ENCODE peak calls at places on chromosome 9, in seven cellular contexts. One of them, this sample, is unnamed.

GRCh38 chr9:122213589-122214413 is 15.0 kb downstream of the LHX6 start:
- DNase-seq in MV-4-11: peak
- DNase-seq in astrocyte: no peak
- DNase-seq in stimulated activated CD4-positive, alpha-beta T cell treated with anti-CD3 and anti-CD28 coated beads, Interleukin-12 subunit alpha, Interleukin-12 subunit beta, amount 100 ng/mL, for 48 hours: peak
- DNase-seq in bronchial epithelial cell: peak
- DNase-seq in CD8-positive, alpha-beta T cell: peak
- DNase-seq in GM12865: peak
- DNase-seq in this sample: peak

GRCh38 chr9:94826644-94827410 is 100.3 kb downstream of the AOPEP start:
- DNase-seq in MV-4-11: no peak
- DNase-seq in astrocyte: peak
- DNase-seq in stimulated activated CD4-positive, alpha-beta T cell treated with anti-CD3 and anti-CD28 coated beads, Interleukin-12 subunit alpha, Interleukin-12 subunit beta, amount 100 ng/mL, for 48 hours: no peak
- DNase-seq in bronchial epithelial cell: no peak
- DNase-seq in CD8-positive, alpha-beta T cell: no peak
- DNase-seq in GM12865: no peak
- DNase-seq in this sample: no peak

GRCh38 chr9:93468763-93469456 is 15.5 kb upstream of the FAM120AOS start:
- DNase-seq in MV-4-11: no peak
- DNase-seq in astrocyte: no peak
- DNase-seq in stimulated activated CD4-positive, alpha-beta T cell treated with anti-CD3 and anti-CD28 coated beads, Interleukin-12 subunit alpha, Interleukin-12 subunit beta, amount 100 ng/mL, for 48 hours: no peak
- DNase-seq in bronchial epithelial cell: peak
- DNase-seq in CD8-positive, alpha-beta T cell: no peak
- DNase-seq in GM12865: no peak
- DNase-seq in this sample: no peak

GRCh38 chr9:37121881-37122280 is 1.5 kb downstream of the ZCCHC7 start:
- DNase-seq in MV-4-11: no peak
- DNase-seq in astrocyte: no peak
- DNase-seq in stimulated activated CD4-positive, alpha-beta T cell treated with anti-CD3 and anti-CD28 coated beads, Interleukin-12 subunit alpha, Interleukin-12 subunit beta, amount 100 ng/mL, for 48 hours: no peak
- DNase-seq in bronchial epithelial cell: no peak
- DNase-seq in CD8-positive, alpha-beta T cell: no peak
- DNase-seq in GM12865: no peak
- DNase-seq in this sample: no peak

GRCh38 chr9:14616188-14616982 is 76.8 kb downstream of the ZDHHC21 start:
- DNase-seq in MV-4-11: peak
- DNase-seq in astrocyte: peak
- DNase-seq in stimulated activated CD4-positive, alpha-beta T cell treated with anti-CD3 and anti-CD28 coated beads, Interleukin-12 subunit alpha, Interleukin-12 subunit beta, amount 100 ng/mL, for 48 hours: no peak
- DNase-seq in bronchial epithelial cell: peak
- DNase-seq in CD8-positive, alpha-beta T cell: no peak
- DNase-seq in GM12865: peak
- DNase-seq in this sample: no peak

GRCh38 chr9:32867601-32868204 is 84.4 kb downstream of the TMEM215 start:
- DNase-seq in MV-4-11: no peak
- DNase-seq in astrocyte: no peak
- DNase-seq in stimulated activated CD4-positive, alpha-beta T cell treated with anti-CD3 and anti-CD28 coated beads, Interleukin-12 subunit alpha, Interleukin-12 subunit beta, amount 100 ng/mL, for 48 hours: no peak
- DNase-seq in bronchial epithelial cell: no peak
- DNase-seq in CD8-positive, alpha-beta T cell: no peak
- DNase-seq in GM12865: no peak
- DNase-seq in this sample: no peak

GRCh38 chr9:129436751-129437625 is 183.9 kb downstream of the C9orf50 start:
- DNase-seq in MV-4-11: no peak
- DNase-seq in astrocyte: peak
- DNase-seq in stimulated activated CD4-positive, alpha-beta T cell treated with anti-CD3 and anti-CD28 coated beads, Interleukin-12 subunit alpha, Interleukin-12 subunit beta, amount 100 ng/mL, for 48 hours: no peak
- DNase-seq in bronchial epithelial cell: no peak
- DNase-seq in CD8-positive, alpha-beta T cell: peak
- DNase-seq in GM12865: no peak
- DNase-seq in this sample: no peak

GRCh38 chr9:96048116-96048953 is 172.8 kb downstream of the ERCC6L2 start:
- DNase-seq in MV-4-11: no peak
- DNase-seq in astrocyte: no peak
- DNase-seq in stimulated activated CD4-positive, alpha-beta T cell treated with anti-CD3 and anti-CD28 coated beads, Interleukin-12 subunit alpha, Interleukin-12 subunit beta, amount 100 ng/mL, for 48 hours: no peak
- DNase-seq in bronchial epithelial cell: peak
- DNase-seq in CD8-positive, alpha-beta T cell: no peak
- DNase-seq in GM12865: no peak
- DNase-seq in this sample: no peak

GRCh38 chr9:5893591-5894236 is 3.0 kb downstream of the MLANA start:
- DNase-seq in MV-4-11: no peak
- DNase-seq in astrocyte: no peak
- DNase-seq in stimulated activated CD4-positive, alpha-beta T cell treated with anti-CD3 and anti-CD28 coated beads, Interleukin-12 subunit alpha, Interleukin-12 subunit beta, amount 100 ng/mL, for 48 hours: no peak
- DNase-seq in bronchial epithelial cell: no peak
- DNase-seq in CD8-positive, alpha-beta T cell: no peak
- DNase-seq in GM12865: no peak
- DNase-seq in this sample: no peak

GRCh38 chr9:97076238-97076637 is 37.3 kb upstream of the CTSV start:
- DNase-seq in MV-4-11: no peak
- DNase-seq in astrocyte: no peak
- DNase-seq in stimulated activated CD4-positive, alpha-beta T cell treated with anti-CD3 and anti-CD28 coated beads, Interleukin-12 subunit alpha, Interleukin-12 subunit beta, amount 100 ng/mL, for 48 hours: no peak
- DNase-seq in bronchial epithelial cell: no peak
- DNase-seq in CD8-positive, alpha-beta T cell: no peak
- DNase-seq in GM12865: no peak
- DNase-seq in this sample: no peak

GRCh38 chr9:87383341-87384150 is 114.1 kb upstream of the DAPK1 start:
- DNase-seq in MV-4-11: no peak
- DNase-seq in astrocyte: peak
- DNase-seq in stimulated activated CD4-positive, alpha-beta T cell treated with anti-CD3 and anti-CD28 coated beads, Interleukin-12 subunit alpha, Interleukin-12 subunit beta, amount 100 ng/mL, for 48 hours: no peak
- DNase-seq in bronchial epithelial cell: peak
- DNase-seq in CD8-positive, alpha-beta T cell: no peak
- DNase-seq in GM12865: no peak
- DNase-seq in this sample: no peak

GRCh38 chr9:101508203-101508602 is 25.4 kb upstream of the RNF20 start:
- DNase-seq in MV-4-11: peak
- DNase-seq in astrocyte: no peak
- DNase-seq in stimulated activated CD4-positive, alpha-beta T cell treated with anti-CD3 and anti-CD28 coated beads, Interleukin-12 subunit alpha, Interleukin-12 subunit beta, amount 100 ng/mL, for 48 hours: no peak
- DNase-seq in bronchial epithelial cell: peak
- DNase-seq in CD8-positive, alpha-beta T cell: no peak
- DNase-seq in GM12865: no peak
- DNase-seq in this sample: no peak

GRCh38 chr9:134602547-134603362 is 38.8 kb upstream of the COL5A1 start:
- DNase-seq in MV-4-11: no peak
- DNase-seq in astrocyte: peak
- DNase-seq in stimulated activated CD4-positive, alpha-beta T cell treated with anti-CD3 and anti-CD28 coated beads, Interleukin-12 subunit alpha, Interleukin-12 subunit beta, amount 100 ng/mL, for 48 hours: no peak
- DNase-seq in bronchial epithelial cell: peak
- DNase-seq in CD8-positive, alpha-beta T cell: no peak
- DNase-seq in GM12865: no peak
- DNase-seq in this sample: no peak

GRCh38 chr9:114932502-114932901 is 2.1 kb upstream of the TNFSF8 start:
- DNase-seq in MV-4-11: no peak
- DNase-seq in astrocyte: no peak
- DNase-seq in stimulated activated CD4-positive, alpha-beta T cell treated with anti-CD3 and anti-CD28 coated beads, Interleukin-12 subunit alpha, Interleukin-12 subunit beta, amount 100 ng/mL, for 48 hours: no peak
- DNase-seq in bronchial epithelial cell: no peak
- DNase-seq in CD8-positive, alpha-beta T cell: no peak
- DNase-seq in GM12865: no peak
- DNase-seq in this sample: no peak

GRCh38 chr9:113783475-113783874 is 92.6 kb upstream of the ZNF618 start:
- DNase-seq in MV-4-11: no peak
- DNase-seq in astrocyte: no peak
- DNase-seq in stimulated activated CD4-positive, alpha-beta T cell treated with anti-CD3 and anti-CD28 coated beads, Interleukin-12 subunit alpha, Interleukin-12 subunit beta, amount 100 ng/mL, for 48 hours: no peak
- DNase-seq in bronchial epithelial cell: no peak
- DNase-seq in CD8-positive, alpha-beta T cell: no peak
- DNase-seq in GM12865: no peak
- DNase-seq in this sample: no peak

GRCh38 chr9:136533775-136534157 is 12.1 kb downstream of the NOTCH1 start:
- DNase-seq in MV-4-11: peak
- DNase-seq in astrocyte: no peak
- DNase-seq in stimulated activated CD4-positive, alpha-beta T cell treated with anti-CD3 and anti-CD28 coated beads, Interleukin-12 subunit alpha, Interleukin-12 subunit beta, amount 100 ng/mL, for 48 hours: peak
- DNase-seq in bronchial epithelial cell: peak
- DNase-seq in CD8-positive, alpha-beta T cell: peak
- DNase-seq in GM12865: no peak
- DNase-seq in this sample: peak

GRCh38 chr9:79572891-79573696 is 1.3 kb downstream of the TLE4 start:
- DNase-seq in MV-4-11: no peak
- DNase-seq in astrocyte: no peak
- DNase-seq in stimulated activated CD4-positive, alpha-beta T cell treated with anti-CD3 and anti-CD28 coated beads, Interleukin-12 subunit alpha, Interleukin-12 subunit beta, amount 100 ng/mL, for 48 hours: no peak
- DNase-seq in bronchial epithelial cell: no peak
- DNase-seq in CD8-positive, alpha-beta T cell: peak
- DNase-seq in GM12865: peak
- DNase-seq in this sample: peak

GRCh38 chr9:125561497-125562148 is 145.4 kb downstream of the MAPKAP1 start:
- DNase-seq in MV-4-11: peak
- DNase-seq in astrocyte: no peak
- DNase-seq in stimulated activated CD4-positive, alpha-beta T cell treated with anti-CD3 and anti-CD28 coated beads, Interleukin-12 subunit alpha, Interleukin-12 subunit beta, amount 100 ng/mL, for 48 hours: no peak
- DNase-seq in bronchial epithelial cell: no peak
- DNase-seq in CD8-positive, alpha-beta T cell: no peak
- DNase-seq in GM12865: peak
- DNase-seq in this sample: no peak

GRCh38 chr9:2489838-2490314 is 131.7 kb upstream of the VLDLR start:
- DNase-seq in MV-4-11: no peak
- DNase-seq in astrocyte: peak
- DNase-seq in stimulated activated CD4-positive, alpha-beta T cell treated with anti-CD3 and anti-CD28 coated beads, Interleukin-12 subunit alpha, Interleukin-12 subunit beta, amount 100 ng/mL, for 48 hours: no peak
- DNase-seq in bronchial epithelial cell: no peak
- DNase-seq in CD8-positive, alpha-beta T cell: no peak
- DNase-seq in GM12865: no peak
- DNase-seq in this sample: no peak

GRCh38 chr9:133237271-133237731 is 28.3 kb upstream of the OBP2B start:
- DNase-seq in MV-4-11: no peak
- DNase-seq in astrocyte: no peak
- DNase-seq in stimulated activated CD4-positive, alpha-beta T cell treated with anti-CD3 and anti-CD28 coated beads, Interleukin-12 subunit alpha, Interleukin-12 subunit beta, amount 100 ng/mL, for 48 hours: no peak
- DNase-seq in bronchial epithelial cell: no peak
- DNase-seq in CD8-positive, alpha-beta T cell: no peak
- DNase-seq in GM12865: no peak
- DNase-seq in this sample: no peak

GRCh38 chr9:123150708-123151503 is 117.4 kb downstream of the GPR21 start:
- DNase-seq in MV-4-11: no peak
- DNase-seq in astrocyte: no peak
- DNase-seq in stimulated activated CD4-positive, alpha-beta T cell treated with anti-CD3 and anti-CD28 coated beads, Interleukin-12 subunit alpha, Interleukin-12 subunit beta, amount 100 ng/mL, for 48 hours: no peak
- DNase-seq in bronchial epithelial cell: peak
- DNase-seq in CD8-positive, alpha-beta T cell: no peak
- DNase-seq in GM12865: no peak
- DNase-seq in this sample: no peak

GRCh38 chr9:3467593-3468219 is 58.1 kb downstream of the RFX3 start:
- DNase-seq in MV-4-11: peak
- DNase-seq in astrocyte: peak
- DNase-seq in stimulated activated CD4-positive, alpha-beta T cell treated with anti-CD3 and anti-CD28 coated beads, Interleukin-12 subunit alpha, Interleukin-12 subunit beta, amount 100 ng/mL, for 48 hours: peak
- DNase-seq in bronchial epithelial cell: peak
- DNase-seq in CD8-positive, alpha-beta T cell: peak
- DNase-seq in GM12865: peak
- DNase-seq in this sample: peak

GRCh38 chr9:129011761-129012281 is 16.3 kb downstream of the SH3GLB2 start:
- DNase-seq in MV-4-11: no peak
- DNase-seq in astrocyte: no peak
- DNase-seq in stimulated activated CD4-positive, alpha-beta T cell treated with anti-CD3 and anti-CD28 coated beads, Interleukin-12 subunit alpha, Interleukin-12 subunit beta, amount 100 ng/mL, for 48 hours: no peak
- DNase-seq in bronchial epithelial cell: no peak
- DNase-seq in CD8-positive, alpha-beta T cell: no peak
- DNase-seq in GM12865: no peak
- DNase-seq in this sample: no peak